ENCODE peak calls at places on chromosomes 7 and 10, in six cellular contexts. M is Peyer's patch, U is Karpas-422, H is tibial nerve, Y is amniotic stem cell, C is H9. J is an unnamed sample.

GRCh38 chr10:52447931-52448353 is 133.9 kb downstream of the DKK1 start:
- DNase-seq in M (no peak), Y (no peak), H (no peak), C (no peak), U (no peak), J (peak)

GRCh38 chr7:158471716-158472115 is 115.9 kb downstream of the PTPRN2 start:
- DNase-seq in C (no peak), M (no peak), U (no peak), H (no peak), Y (no peak), J (no peak)

GRCh38 chr7:4856336-4857056 is 5.3 kb downstream of the PAPOLB start:
- DNase-seq in C (no peak), U (no peak), Y (no peak), H (no peak), M (no peak), J (no peak)

GRCh38 chr7:123643495-123644428 is 11.9 kb upstream of the LMOD2 start:
- DNase-seq in M (peak), H (no peak), C (peak), Y (no peak), U (peak), J (peak)

GRCh38 chr10:102796407-102797176 is 40.6 kb downstream of the CYP17A1 start:
- DNase-seq in H (peak), U (no peak), Y (no peak), M (peak), C (no peak), J (no peak)

GRCh38 chr10:124425227-124425962 is 6.7 kb upstream of the OAT start:
- DNase-seq in C (no peak), Y (no peak), M (peak), U (no peak), H (no peak), J (no peak)

GRCh38 chr10:120161116-120161515 is 268.6 kb downstream of the SEC23IP start:
- DNase-seq in C (no peak), Y (no peak), H (no peak), U (peak), M (no peak), J (no peak)

GRCh38 chr10:114401195-114401741 is 3.0 kb downstream of the AFAP1L2 start:
- DNase-seq in U (no peak), H (peak), M (peak), C (no peak), Y (no peak), J (peak)

GRCh38 chr10:93815304-93816091 is 57.8 kb downstream of the LGI1 start:
- DNase-seq in M (no peak), H (no peak), C (peak), U (no peak), Y (no peak), J (peak)

GRCh38 chr7:15397159-15397550 is 164.7 kb downstream of the AGMO start:
- DNase-seq in H (no peak), U (no peak), C (no peak), M (no peak), Y (no peak), J (no peak)

GRCh38 chr7:150421831-150422230 is 28.6 kb upstream of the GIMAP8 start:
- DNase-seq in Y (no peak), H (no peak), U (no peak), C (peak), M (no peak), J (no peak)

GRCh38 chr10:15695852-15696251 is 23.9 kb downstream of the ITGA8 start:
- DNase-seq in Y (no peak), M (no peak), H (no peak), U (no peak), C (no peak), J (no peak)

GRCh38 chr10:8404721-8405120 is 350.2 kb downstream of the GATA3 start:
- DNase-seq in Y (no peak), C (no peak), H (no peak), M (no peak), U (no peak), J (no peak)

GRCh38 chr10:27240212-27240890 is at the start of gene ACBD5:
- DNase-seq in M (peak), C (peak), U (peak), Y (peak), H (peak), J (peak)

GRCh38 chr10:23015021-23015707 is 80.2 kb upstream of the MSRB2 start:
- DNase-seq in C (no peak), Y (no peak), U (peak), M (no peak), H (no peak), J (no peak)

GRCh38 chr10:19811517-19811916 is 4.7 kb upstream of the PLXDC2 start:
- DNase-seq in Y (no peak), H (no peak), C (peak), M (no peak), U (no peak), J (no peak)

GRCh38 chr10:92387289-92387940 is 96.4 kb downstream of the MARCHF5 start:
- DNase-seq in U (peak), H (no peak), Y (peak), M (no peak), C (peak), J (peak)

GRCh38 chr10:67629461-67629971 is 66.5 kb downstream of the CTNNA3 start:
- DNase-seq in M (no peak), Y (no peak), U (no peak), H (no peak), C (no peak), J (peak)

GRCh38 chr10:44902838-44903545 is 8.1 kb upstream of the TMEM72 start:
- DNase-seq in U (no peak), C (no peak), H (no peak), M (no peak), Y (no peak), J (no peak)

GRCh38 chr10:68871731-68872342 is 29.3 kb upstream of the DDX50 start:
- DNase-seq in M (no peak), U (no peak), Y (no peak), C (no peak), H (no peak), J (peak)

GRCh38 chr10:131260452-131261211 is 50.9 kb downstream of the TCERG1L start:
- DNase-seq in H (no peak), U (no peak), C (no peak), Y (no peak), M (no peak), J (no peak)

GRCh38 chr7:20270867-20271266 is 53.7 kb upstream of the MACC1 start:
- DNase-seq in H (no peak), U (no peak), M (no peak), C (no peak), Y (no peak), J (no peak)

GRCh38 chr10:110794808-110795207 is 76.9 kb upstream of the PDCD4 start:
- DNase-seq in U (no peak), Y (no peak), C (no peak), M (no peak), H (no peak), J (no peak)

GRCh38 chr10:102016416-102016815 is 39.6 kb downstream of the ARMH3 start:
- DNase-seq in Y (no peak), C (no peak), M (no peak), H (no peak), U (no peak), J (no peak)

GRCh38 chr10:118844731-118845573 is 90.2 kb upstream of the CACUL1 start:
- DNase-seq in M (no peak), H (no peak), C (no peak), U (no peak), Y (no peak), J (no peak)

GRCh38 chr7:50631639-50632038 is 66.4 kb upstream of the DDC start:
- DNase-seq in C (no peak), M (no peak), Y (no peak), H (no peak), U (no peak), J (no peak)

GRCh38 chr10:123475466-123475865 is 190.7 kb upstream of the GPR26 start:
- DNase-seq in C (no peak), M (no peak), U (no peak), Y (no peak), H (no peak), J (no peak)

GRCh38 chr7:116354546-116355422 is 144.4 kb downstream of the TES start:
- DNase-seq in M (peak), H (no peak), C (peak), Y (peak), U (no peak), J (peak)

GRCh38 chr7:1715331-1715625 is 45.2 kb downstream of the ELFN1 start:
- DNase-seq in C (no peak), U (no peak), H (no peak), Y (no peak), M (no peak), J (no peak)

J was measured in adipocyte.